ENCODE peak calls at places on chromosomes 13 and 19, in seven cellular contexts. R is left lung; K is activated naive CD4-positive, alpha-beta T cell treated with anti-CD3 and anti-CD28 coated beads for 36 hours; D is AG08395; U is retinal pigment epithelial cell; E is activated CD4-positive, CD25-positive, alpha-beta regulatory T cell; B is thoracic aorta. H is an unnamed sample.
A peak's percentile ranks its signal among the peaks of the same experiment; 100 is the strongest.

GRCh38 chr13:49454388-49455015 is 10.4 kb downstream of the SETDB2 start:
- DNase-seq in B (no peak), K (no peak), D (peak; percentile 19), U (no peak), R (no peak), E (no peak), H (no peak)

GRCh38 chr19:48391100-48392005 is at the start of gene KDELR1:
- DNase-seq in U (no peak), E (peak; percentile 41), B (no peak), D (peak; percentile 95), K (peak; percentile 73), R (peak; percentile 84), H (no peak)

GRCh38 chr19:35268546-35269424 is at the start of gene USF2:
- DNase-seq in B (no peak), K (peak; percentile 74), D (peak; percentile 71), E (peak; percentile 36), U (no peak), R (peak; percentile 83), H (no peak)

GRCh38 chr19:2047449-2048103 is 3.5 kb downstream of the MKNK2 start:
- DNase-seq in D (no peak), K (no peak), U (no peak), R (peak; percentile 76), E (no peak), B (no peak), H (no peak)

GRCh38 chr19:19552811-19553210 is 14.7 kb downstream of the CILP2 start:
- DNase-seq in R (no peak), U (no peak), K (peak; percentile 33), E (no peak), D (peak; percentile 73), B (no peak), H (no peak)

GRCh38 chr19:10431254-10431942 is 11.1 kb downstream of the PDE4A start:
- DNase-seq in R (peak; percentile 60), B (no peak), D (no peak), K (peak; percentile 67), U (no peak), E (no peak), H (no peak)

GRCh38 chr19:23101241-23101640 is 15.6 kb upstream of the ZNF730 start:
- DNase-seq in K (no peak), D (no peak), E (no peak), B (no peak), R (no peak), U (no peak), H (no peak)

GRCh38 chr19:40740747-40741146 is 9.5 kb downstream of the ACTMAP start:
- DNase-seq in D (peak; percentile 82), B (peak; percentile 44), K (no peak), R (no peak), E (no peak), U (no peak), H (no peak)

GRCh38 chr19:4575978-4576933 is 16.8 kb upstream of the SEMA6B start:
- DNase-seq in K (peak; percentile 87), D (peak; percentile 62), B (no peak), U (no peak), E (peak; percentile 41), R (peak; percentile 63), H (no peak)

GRCh38 chr13:80030491-80030890 is 310.4 kb downstream of the SPRY2 start:
- DNase-seq in E (no peak), B (no peak), K (no peak), D (peak; percentile 10), R (no peak), U (no peak), H (no peak)

GRCh38 chr19:30696514-30696913 is 324.3 kb downstream of the ZNF536 start:
- DNase-seq in R (no peak), U (no peak), K (peak; percentile 37), D (no peak), B (no peak), E (no peak), H (no peak)

GRCh38 chr19:24177686-24178085 is 90.7 kb downstream of the ZNF254 start:
- DNase-seq in B (no peak), K (no peak), R (no peak), U (no peak), E (no peak), D (no peak), H (no peak)

GRCh38 chr13:48110930-48111721 is 16.2 kb upstream of the MED4 start:
- DNase-seq in R (no peak), B (no peak), E (no peak), U (peak; percentile 21), K (no peak), D (no peak), H (no peak)

GRCh38 chr19:34471906-34472305 is 9.7 kb upstream of the WTIP start:
- DNase-seq in B (no peak), E (no peak), K (no peak), D (no peak), U (no peak), R (no peak), H (no peak)

GRCh38 chr13:101529419-101529818 is 76.9 kb downstream of the ITGBL1 start:
- DNase-seq in E (no peak), D (peak; percentile 17), U (peak; percentile 59), B (no peak), K (peak; percentile 42), R (no peak), H (no peak)

GRCh38 chr13:26660761-26661160 is 99.8 kb downstream of the GPR12 start:
- DNase-seq in U (no peak), R (no peak), B (no peak), K (no peak), D (no peak), E (no peak), H (no peak)

GRCh38 chr13:81058211-81058915 is 717.4 kb upstream of the SPRY2 start:
- DNase-seq in D (no peak), R (no peak), K (no peak), E (no peak), B (no peak), U (no peak), H (no peak)

GRCh38 chr19:47447470-47448359 is 24.0 kb downstream of the SLC8A2 start:
- DNase-seq in U (no peak), E (peak; percentile 23), D (peak; percentile 49), K (peak; percentile 76), B (no peak), R (no peak), H (no peak)

GRCh38 chr13:110944121-110944967 is 29.5 kb upstream of the ANKRD10 start:
- DNase-seq in K (peak; percentile 53), B (no peak), R (no peak), D (peak; percentile 69), U (peak; percentile 39), E (no peak), H (no peak)

GRCh38 chr13:72290962-72291681 is 424.1 kb upstream of the DACH1 start:
- DNase-seq in K (no peak), U (peak; percentile 75), E (no peak), R (no peak), B (no peak), D (peak; percentile 77), H (no peak)

GRCh38 chr13:82678052-82678451 is 1204.2 kb downstream of the SLITRK1 start:
- DNase-seq in K (no peak), U (no peak), R (no peak), D (no peak), E (no peak), B (no peak), H (no peak)